ENCODE peak calls at places on chromosomes 16 and 17, in ten cellular contexts. P is stimulated activated CD8-positive, alpha-beta memory T cell treated with anti-CD3 and anti-CD28 coated beads, Interleukin-4, amount 100 ng/mL, for 1 hour; E is lung microvascular endothelial cell; R is HTR-8/SVneo; J is T-helper 2 cell; C is adipocyte; W is EL; K is tibial artery; Y is mammary epithelial cell; Z is activated T-cell treated with anti-CD3 and anti-CD28 coated beads, Interleukin-2, amount 50 U/mL, for 72 hours. N is an unnamed sample.

GRCh38 chr16:66935319-66936011 is at the start of gene CES2:
- DNase-seq in P (no peak), E (peak), R (peak), J (no peak), C (peak), W (peak), K (no peak), Y (peak), Z (no peak), N (peak)

GRCh38 chr17:77641718-77642117 is 316.8 kb upstream of the TNRC6C start:
- DNase-seq in P (no peak), E (no peak), R (no peak), J (no peak), C (no peak), W (no peak), K (no peak), Y (no peak), Z (no peak), N (no peak)

GRCh38 chr17:15124746-15125145 is 140.4 kb downstream of the PMP22 start:
- DNase-seq in P (no peak), E (no peak), R (no peak), J (no peak), C (peak), W (peak), K (no peak), Y (no peak), Z (no peak), N (no peak)

GRCh38 chr17:4585203-4585939 is 1.0 kb downstream of the SMTNL2 start:
- DNase-seq in P (no peak), E (no peak), R (no peak), J (no peak), C (no peak), W (no peak), K (no peak), Y (no peak), Z (no peak), N (no peak)

GRCh38 chr17:58671969-58672368 is 19.9 kb downstream of the TEX14 start:
- DNase-seq in P (no peak), E (no peak), R (no peak), J (no peak), C (no peak), W (no peak), K (no peak), Y (no peak), Z (no peak), N (no peak)

GRCh38 chr16:49757744-49758069 is 98.2 kb downstream of the ZNF423 start:
- DNase-seq in P (no peak), E (peak), R (no peak), J (no peak), C (no peak), W (no peak), K (no peak), Y (no peak), Z (no peak), N (no peak)

GRCh38 chr17:68498479-68499326 is 13.5 kb upstream of the PRKAR1A start:
- DNase-seq in P (no peak), E (peak), R (no peak), J (no peak), C (no peak), W (no peak), K (no peak), Y (no peak), Z (no peak), N (no peak)

GRCh38 chr16:4684030-4684715 is 9.2 kb upstream of the NUDT16L1 start:
- DNase-seq in P (no peak), E (no peak), R (no peak), J (no peak), C (no peak), W (no peak), K (no peak), Y (no peak), Z (no peak), N (no peak)

GRCh38 chr17:79160980-79161621 is 86.5 kb downstream of the ENGASE start:
- DNase-seq in P (no peak), E (peak), R (no peak), J (no peak), C (no peak), W (peak), K (no peak), Y (no peak), Z (peak), N (peak)

GRCh38 chr16:57994778-57995177 is 5.7 kb downstream of the ZNF319 start:
- DNase-seq in P (no peak), E (peak), R (no peak), J (no peak), C (peak), W (peak), K (peak), Y (peak), Z (peak), N (peak)

GRCh38 chr17:72705905-72706395 is 386.5 kb downstream of the SLC39A11 start:
- DNase-seq in P (no peak), E (no peak), R (no peak), J (no peak), C (no peak), W (no peak), K (no peak), Y (no peak), Z (peak), N (no peak)

GRCh38 chr17:15233022-15233805 is 31.9 kb downstream of the PMP22 start:
- DNase-seq in P (no peak), E (peak), R (peak), J (no peak), C (peak), W (peak), K (no peak), Y (peak), Z (peak), N (peak)

GRCh38 chr17:49277638-49278037 is 47.1 kb upstream of the PHOSPHO1 start:
- DNase-seq in P (no peak), E (no peak), R (no peak), J (no peak), C (no peak), W (no peak), K (no peak), Y (peak), Z (no peak), N (no peak)

GRCh38 chr16:59597269-59597668 is 863.2 kb upstream of the GOT2 start:
- DNase-seq in P (no peak), E (no peak), R (no peak), J (no peak), C (no peak), W (peak), K (no peak), Y (peak), Z (no peak), N (no peak)

GRCh38 chr17:49545007-49545660 is 30.5 kb upstream of the NXPH3 start:
- DNase-seq in P (no peak), E (no peak), R (no peak), J (no peak), C (no peak), W (no peak), K (no peak), Y (no peak), Z (no peak), N (no peak)

GRCh38 chr17:6547336-6547735 is 9.0 kb downstream of the PITPNM3 start:
- DNase-seq in P (no peak), E (no peak), R (no peak), J (no peak), C (no peak), W (no peak), K (no peak), Y (no peak), Z (no peak), N (no peak)

GRCh38 chr17:58985265-58985810 is 121.3 kb downstream of the TRIM37 start:
- DNase-seq in P (no peak), E (no peak), R (no peak), J (no peak), C (no peak), W (no peak), K (no peak), Y (no peak), Z (no peak), N (no peak)

GRCh38 chr16:67246081-67246944 is 968 bp downstream of the FHOD1 start:
- DNase-seq in P (peak), E (peak), R (peak), J (peak), C (peak), W (peak), K (peak), Y (peak), Z (peak), N (peak)

GRCh38 chr16:7325835-7326234 is 6.8 kb upstream of the RBFOX1 start:
- DNase-seq in P (no peak), E (no peak), R (no peak), J (no peak), C (no peak), W (no peak), K (no peak), Y (no peak), Z (no peak), N (no peak)

GRCh38 chr17:71342726-71343125 is 778.1 kb upstream of the SOX9 start:
- DNase-seq in P (no peak), E (no peak), R (no peak), J (no peak), C (no peak), W (peak), K (no peak), Y (peak), Z (no peak), N (no peak)

GRCh38 chr16:5634781-5635180 is 537.2 kb upstream of the EEF2KMT start:
- DNase-seq in P (no peak), E (no peak), R (no peak), J (no peak), C (no peak), W (no peak), K (no peak), Y (no peak), Z (no peak), N (no peak)

GRCh38 chr17:81503619-81504018 is 9.0 kb downstream of the ACTG1 start:
- DNase-seq in P (no peak), E (no peak), R (no peak), J (no peak), C (no peak), W (no peak), K (no peak), Y (no peak), Z (no peak), N (no peak)